ENCODE peak calls at places on chromosomes 12 and 14, in eight cellular contexts. G is CD4-positive, alpha-beta T cell; W is breast epithelium; C is tibial nerve; A is natural killer cell; R is sigmoid colon; V is choroid plexus epithelial cell; J is BJ. N is an unnamed sample.

GRCh38 chr12:64175254-64175945 is 46.7 kb downstream of the KICS2 start:
- DNase-seq in G (no peak), W (no peak), C (no peak), A (no peak), R (no peak), V (peak; percentile 63), J (no peak), N (no peak)

GRCh38 chr14:42490536-42490935 is 883.9 kb downstream of the LRFN5 start:
- DNase-seq in G (no peak), W (no peak), C (no peak), A (no peak), R (no peak), V (no peak), J (no peak), N (no peak)

GRCh38 chr12:91327136-91327535 is 144.5 kb upstream of the DCN start:
- DNase-seq in G (no peak), W (no peak), C (no peak), A (no peak), R (no peak), V (no peak), J (no peak), N (no peak)

GRCh38 chr12:116535241-116535640 is 23.9 kb upstream of the MAP1LC3B2 start:
- DNase-seq in G (no peak), W (no peak), C (no peak), A (no peak), R (no peak), V (no peak), J (no peak), N (no peak)

GRCh38 chr12:124583854-124584253 is 16.4 kb upstream of the NCOR2 start:
- DNase-seq in G (no peak), W (no peak), C (no peak), A (no peak), R (no peak), V (no peak), J (no peak), N (no peak)

GRCh38 chr12:113932411-113933196 is 33.5 kb downstream of the RBM19 start:
- DNase-seq in G (no peak), W (no peak), C (peak; percentile 8), A (no peak), R (no peak), V (peak; percentile 50), J (no peak), N (no peak)

GRCh38 chr14:93980464-93981201 is 4.3 kb upstream of the ASB2 start:
- DNase-seq in G (no peak), W (no peak), C (no peak), A (no peak), R (peak; percentile 96), V (peak; percentile 47), J (no peak), N (peak; percentile 53)

GRCh38 chr14:68549057-68549421 is 243.8 kb downstream of the ZFP36L1 start:
- DNase-seq in G (no peak), W (no peak), C (no peak), A (no peak), R (no peak), V (peak; percentile 64), J (no peak), N (no peak)

GRCh38 chr14:52950898-52951729 is at the start of gene FERMT2:
- DNase-seq in G (no peak), W (peak; percentile 83), C (peak; percentile 80), A (peak; percentile 23), R (peak; percentile 96), V (peak; percentile 88), J (no peak), N (peak; percentile 96)

GRCh38 chr14:88790501-88791251 is 2.1 kb downstream of the EML5 start:
- DNase-seq in G (no peak), W (no peak), C (no peak), A (no peak), R (no peak), V (no peak), J (no peak), N (no peak)

GRCh38 chr12:51083140-51083833 is at the start of gene CSRNP2:
- DNase-seq in G (peak; percentile 95), W (peak; percentile 96), C (peak; percentile 92), A (peak; percentile 95), R (peak; percentile 99), V (peak; percentile 98), J (peak; percentile 70), N (peak; percentile 98)
- TF ChIP-seq CTCF in G (peak; percentile 34), W (no peak), C (peak; percentile 24), A (no peak), R (no peak), V (no peak), J (no peak), N (peak; percentile 53)

DNA sequence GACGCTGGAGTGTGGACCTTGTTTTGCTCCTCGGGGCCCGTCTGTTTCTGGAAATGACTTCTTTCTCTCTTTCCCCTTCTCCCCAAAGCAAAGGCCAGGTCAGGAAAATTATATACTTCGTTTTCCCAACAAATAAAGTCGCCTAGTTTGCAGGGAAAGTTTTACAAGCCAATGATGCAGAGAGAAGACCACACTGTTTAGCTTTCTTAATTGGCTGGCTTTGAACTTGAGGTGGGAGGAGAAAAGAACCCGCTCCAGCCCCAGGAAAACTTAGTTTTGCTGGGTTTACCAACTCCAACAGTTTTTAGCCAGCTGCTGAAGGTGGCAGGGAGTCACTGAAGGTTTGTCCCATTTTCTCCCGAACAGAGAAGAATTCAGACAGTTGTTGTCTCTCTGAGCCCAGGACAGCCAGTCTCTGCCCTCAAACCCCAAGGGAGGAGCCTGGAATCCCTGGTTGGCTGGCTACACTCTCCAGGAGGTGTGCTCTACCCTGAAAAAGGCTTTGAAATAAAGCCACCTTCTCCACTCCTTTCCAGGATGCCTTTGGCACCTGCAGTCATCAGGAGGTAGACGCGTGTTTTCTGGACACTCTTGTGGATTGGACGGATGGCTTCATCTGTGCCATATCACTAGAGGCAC is 24.8 kb downstream of the BCL11B start:
- DNase-seq in G (no peak), W (no peak), C (no peak), A (no peak), R (no peak), V (no peak), J (no peak), N (no peak)
- TF ChIP-seq CTCF in G (no peak), W (no peak), C (no peak), A (no peak), R (no peak), V (no peak), J (no peak), N (no peak)

DNA sequence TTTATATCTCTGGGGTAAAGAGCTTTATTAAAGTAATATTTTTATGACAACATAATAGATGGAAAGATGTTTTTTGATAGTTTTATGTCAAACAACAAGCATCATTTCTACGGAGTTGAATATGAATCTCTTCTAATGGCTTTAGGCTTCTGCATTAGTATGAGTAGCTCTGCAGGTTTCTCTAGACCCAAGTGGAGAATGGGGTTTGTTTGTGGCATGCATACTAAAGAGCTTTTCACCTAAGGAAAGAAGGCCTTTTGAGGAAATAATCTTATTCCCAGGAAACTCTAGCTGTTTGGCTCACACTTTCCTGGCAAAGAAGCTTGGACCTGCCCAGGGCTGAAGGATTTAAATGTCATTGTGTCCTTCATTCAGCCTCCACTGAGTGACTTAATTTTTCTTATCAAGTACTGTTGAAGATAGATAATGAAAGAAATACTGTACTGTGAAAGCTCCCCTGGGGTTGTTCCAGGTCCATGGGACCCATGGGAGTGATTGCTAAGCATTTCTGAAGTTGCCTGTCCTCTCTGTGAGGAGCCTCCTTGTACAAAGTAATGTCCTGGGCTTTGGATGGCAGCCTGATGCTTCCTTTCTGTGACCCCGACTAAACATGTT is 469.3 kb downstream of the LRIG3 start:
- DNase-seq in G (no peak), W (no peak), C (no peak), A (no peak), R (no peak), V (no peak), J (no peak), N (no peak)
- TF ChIP-seq CTCF in G (no peak), W (no peak), C (no peak), A (no peak), R (no peak), V (no peak), J (no peak), N (no peak)

GRCh38 chr14:62759796-62760195 is 285.5 kb downstream of the KCNH5 start:
- DNase-seq in G (no peak), W (no peak), C (no peak), A (no peak), R (no peak), V (no peak), J (no peak), N (no peak)
- TF ChIP-seq CTCF in G (no peak), W (no peak), C (no peak), A (no peak), R (no peak), V (no peak), J (no peak), N (no peak)